ENCODE peak calls at places on chromosomes 12 and 14, in ten cellular contexts. K, M, Q, N, T, F, O, P, E and Z are unnamed samples.

GRCh38 chr14:104306450-104307040 is 168.2 kb downstream of the KIF26A start:
- DNase-seq in F (no peak), N (no peak), K (no peak), E (no peak), O (no peak), M (no peak), P (no peak), T (no peak), Q (no peak), Z (no peak)

GRCh38 chr14:88322505-88323085 is 474 bp downstream of the KCNK10 start:
- DNase-seq in E (peak; percentile 13), F (no peak), K (no peak), O (no peak), N (no peak), T (no peak), Q (no peak), P (no peak), M (no peak), Z (no peak)

GRCh38 chr12:9071976-9072375 is 43.7 kb downstream of the A2M start:
- DNase-seq in F (no peak), P (no peak), K (no peak), M (no peak), O (no peak), T (no peak), Q (no peak), E (no peak), N (no peak), Z (no peak)

GRCh38 chr12:68178184-68178583 is 18.6 kb upstream of the IFNG start:
- DNase-seq in O (no peak), E (no peak), Q (no peak), K (no peak), T (no peak), M (no peak), F (no peak), P (no peak), N (no peak), Z (no peak)

GRCh38 chr12:109588461-109589239 is 15.1 kb downstream of the MVK start:
- DNase-seq in M (no peak), T (no peak), K (no peak), F (peak; percentile 48), P (no peak), O (no peak), Q (peak; percentile 22), E (no peak), N (no peak), Z (no peak)

GRCh38 chr12:48917857-48918537 is 7.3 kb downstream of the FKBP11 start:
- DNase-seq in Q (peak; percentile 17), K (peak; percentile 38), T (no peak), M (no peak), F (no peak), P (no peak), O (no peak), E (no peak), N (no peak), Z (peak; percentile 31)

GRCh38 chr12:6607751-6608591 is 792 bp upstream of the CHD4 start:
- DNase-seq in P (peak; percentile 65), Q (peak; percentile 76), F (peak; percentile 59), T (no peak), N (peak; percentile 59), K (peak; percentile 57), O (peak; percentile 89), E (peak; percentile 75), M (peak; percentile 73), Z (no peak)

GRCh38 chr14:69996197-69996596 is 117.0 kb downstream of the SMOC1 start:
- DNase-seq in K (no peak), Q (no peak), E (peak; percentile 67), M (no peak), F (no peak), O (peak; percentile 65), T (no peak), N (peak; percentile 54), P (no peak), Z (no peak)

GRCh38 chr12:67366530-67367196 is 97.5 kb downstream of the CAND1 start:
- DNase-seq in P (no peak), Q (no peak), N (peak; percentile 53), T (no peak), O (no peak), E (peak; percentile 59), M (no peak), F (no peak), K (no peak), Z (peak; percentile 99)

GRCh38 chr14:65204056-65204455 is 101.7 kb upstream of the MAX start:
- DNase-seq in E (no peak), M (no peak), Q (no peak), P (no peak), N (no peak), F (no peak), K (no peak), T (no peak), O (no peak), Z (no peak)

GRCh38 chr14:65203574-65203973 is 101.3 kb upstream of the MAX start:
- DNase-seq in M (no peak), P (no peak), O (no peak), Q (no peak), N (no peak), E (no peak), T (no peak), F (no peak), K (no peak), Z (no peak)

GRCh38 chr14:65206078-65206447 is 103.7 kb upstream of the MAX start:
- DNase-seq in Q (no peak), N (no peak), O (no peak), E (no peak), T (no peak), F (no peak), K (no peak), M (no peak), P (no peak), Z (no peak)

GRCh38 chr14:65208548-65208947 is 106.2 kb upstream of the MAX start:
- DNase-seq in E (no peak), M (no peak), N (no peak), T (no peak), F (no peak), Q (no peak), K (no peak), P (no peak), O (no peak), Z (no peak)

GRCh38 chr14:65206448-65207096 is 104.3 kb upstream of the MAX start:
- DNase-seq in M (no peak), K (peak; percentile 67), F (no peak), T (no peak), E (peak; percentile 80), Q (no peak), O (no peak), P (no peak), N (peak; percentile 39), Z (peak; percentile 63)
- H3K4me3 ChIP-seq in M (no peak overlapping the region), K (peak overlapping the region; percentile 34), F (no peak overlapping the region), T (no peak overlapping the region), E (no peak overlapping the region), Q (no peak overlapping the region), O (no peak overlapping the region), P (no peak overlapping the region), N (no peak overlapping the region), Z (no peak overlapping the region)

GRCh38 chr12:32918890-32919791 is 22.6 kb upstream of the PKP2 start:
- DNase-seq in F (no peak), O (peak; percentile 45), T (no peak), Q (no peak), P (no peak), N (peak; percentile 77), M (peak; percentile 17), E (peak; percentile 95), K (peak; percentile 61), Z (no peak)
- TF ChIP-seq CTCF in F (no peak), O (peak; percentile 74), T (no peak), Q (peak; percentile 58), P (peak; percentile 47), N (peak; percentile 69), M (peak; percentile 73), E (peak; percentile 40), K (peak; percentile 71), Z (peak; percentile 19)

DNA sequence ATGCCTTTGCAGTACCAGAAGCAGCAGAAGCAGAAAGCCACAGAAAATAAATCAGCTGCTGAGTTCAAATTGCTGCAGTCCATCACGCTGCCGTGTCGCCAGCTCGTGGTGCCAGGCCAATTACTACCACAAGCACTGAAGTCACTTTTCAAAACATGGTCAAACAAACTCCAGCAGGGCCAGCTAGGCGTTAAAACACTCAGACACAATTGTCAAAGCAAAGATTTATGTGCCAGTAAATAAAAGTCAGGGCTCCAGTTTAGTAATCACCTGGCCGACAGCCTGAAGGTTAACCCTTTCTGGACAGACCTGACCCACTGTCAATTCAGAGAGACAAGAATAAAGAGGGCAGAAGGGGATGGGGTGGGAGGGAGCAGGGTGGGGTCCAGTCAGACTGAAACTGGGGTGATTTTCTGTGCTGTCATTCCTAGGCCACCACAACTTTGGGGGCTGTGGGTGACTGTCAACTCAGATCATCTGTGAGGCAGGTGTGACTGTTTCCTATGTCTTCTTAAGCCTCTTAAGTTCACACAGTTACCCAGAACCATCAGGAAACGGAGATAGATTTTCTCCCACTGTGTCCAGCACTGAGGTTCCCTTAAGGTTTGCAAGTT is 109.9 kb upstream of the FUT8 start:
- DNase-seq in T (no peak), P (no peak), F (no peak), E (no peak), K (no peak), N (no peak), M (no peak), O (no peak), Q (peak; percentile 46), Z (peak; percentile 48)
- H3K4me3 ChIP-seq in T (no peak overlapping the region), P (no peak overlapping the region), F (no peak overlapping the region), E (no peak overlapping the region), K (no peak overlapping the region), N (no peak overlapping the region), M (no peak overlapping the region), O (no peak overlapping the region), Q (no peak overlapping the region), Z (no peak overlapping the region)

GRCh38 chr14:63295991-63296630 is 22.6 kb downstream of the GPHB5 start:
- DNase-seq in O (no peak), Q (no peak), M (no peak), F (no peak), T (no peak), E (peak; percentile 72), N (peak; percentile 27), K (no peak), P (no peak), Z (peak; percentile 14)

GRCh38 chr14:63292805-63293204 is 25.9 kb downstream of the GPHB5 start:
- DNase-seq in E (no peak), M (no peak), K (no peak), P (no peak), N (no peak), O (no peak), F (no peak), T (no peak), Q (no peak), Z (no peak)

GRCh38 chr14:63290741-63291286 is 27.9 kb downstream of the GPHB5 start:
- DNase-seq in T (no peak), P (no peak), Q (no peak), E (peak; percentile 45), F (no peak), N (peak; percentile 39), O (no peak), M (no peak), K (no peak), Z (peak; percentile 59)

GRCh38 chr14:63297387-63297786 is 21.3 kb downstream of the GPHB5 start:
- DNase-seq in M (no peak), O (no peak), E (no peak), P (no peak), T (no peak), F (no peak), N (no peak), K (no peak), Q (no peak), Z (no peak)

DNA sequence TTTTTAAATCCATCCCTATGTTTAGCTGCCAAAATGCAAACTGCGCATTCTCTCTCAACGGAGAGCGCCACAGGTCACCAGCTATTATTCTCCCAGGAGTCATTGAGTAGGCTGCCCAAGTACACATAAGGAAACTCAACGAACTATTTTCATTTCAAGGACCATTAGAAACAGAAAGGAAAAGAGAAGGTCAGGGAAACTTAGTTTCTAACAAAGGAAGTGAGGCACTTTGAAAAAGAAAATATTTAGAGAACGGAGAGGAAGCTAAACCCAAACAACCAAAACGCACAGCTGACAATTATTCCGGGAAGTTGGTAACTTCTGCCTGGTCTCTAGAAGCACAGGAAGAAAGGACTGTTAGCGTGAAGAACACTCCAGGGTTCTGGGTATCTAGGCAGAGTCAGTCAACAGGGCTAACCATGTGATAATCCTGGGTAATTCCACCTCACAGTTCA is 23.5 kb downstream of the GPHB5 start:
- DNase-seq in K (no peak), M (no peak), F (no peak), T (no peak), Q (no peak), O (no peak), E (peak; percentile 14), N (no peak), P (no peak), Z (no peak)
- TF ChIP-seq CTCF in K (no peak), M (no peak), F (no peak), T (no peak), Q (no peak), O (no peak), E (no peak), N (no peak), P (no peak), Z (no peak)